ENCODE peak calls at places on chromosomes 1 and 21, in eight cellular contexts. N, L, T, K, W, G, I and X are unnamed samples.
A peak's percentile ranks its signal among the peaks of the same experiment; 100 is the strongest.

GRCh38 chr21:21200103-21200938 is 202.1 kb downstream of the NCAM2 start:
- DNase-seq in G (peak; percentile 65), I (no peak), L (peak; percentile 99), T (peak; percentile 3), K (peak; percentile 57), W (no peak), N (peak; percentile 24), X (no peak)

GRCh38 chr1:37795340-37796110 is 1.9 kb downstream of the MANEAL start:
- DNase-seq in I (peak; percentile 79), W (no peak), K (no peak), N (peak; percentile 52), G (no peak), T (no peak), L (peak; percentile 32), X (no peak)

GRCh38 chr21:17931080-17931479 is 111.9 kb upstream of the C21orf91 start:
- DNase-seq in L (no peak), K (no peak), G (no peak), T (peak; percentile 4), W (no peak), I (no peak), N (no peak), X (no peak)

GRCh38 chr1:229342902-229343587 is at the start of gene CCSAP:
- DNase-seq in I (peak; percentile 79), T (peak; percentile 44), W (no peak), G (peak; percentile 46), N (peak; percentile 66), K (no peak), L (peak; percentile 38), X (peak; percentile 12)

GRCh38 chr1:1006305-1007159 is 6.6 kb upstream of the HES4 start:
- DNase-seq in T (no peak), N (peak; percentile 26), W (no peak), G (no peak), I (no peak), L (no peak), K (no peak), X (peak; percentile 44)

GRCh38 chr1:21939650-21940374 is 2.7 kb upstream of the HSPG2 start:
- DNase-seq in T (peak; percentile 89), K (peak; percentile 94), W (peak; percentile 96), G (peak; percentile 91), I (peak; percentile 79), N (peak; percentile 86), L (peak; percentile 98), X (peak; percentile 75)

GRCh38 chr1:202085682-202086373 is 36.9 kb upstream of the GPR37L1 start:
- DNase-seq in L (peak; percentile 35), T (peak; percentile 87), K (no peak), G (peak; percentile 25), I (no peak), N (no peak), W (no peak), X (peak; percentile 58)

GRCh38 chr1:110674337-110675059 is at the start of gene KCNA3:
- DNase-seq in N (peak; percentile 50), G (no peak), L (no peak), I (peak; percentile 65), K (no peak), W (no peak), T (no peak), X (no peak)

GRCh38 chr1:151612506-151613274 is 840 bp downstream of the SNX27 start:
- DNase-seq in W (no peak), G (peak; percentile 45), L (no peak), K (no peak), T (peak; percentile 26), N (peak; percentile 47), I (peak; percentile 35), X (peak; percentile 66)

DNA sequence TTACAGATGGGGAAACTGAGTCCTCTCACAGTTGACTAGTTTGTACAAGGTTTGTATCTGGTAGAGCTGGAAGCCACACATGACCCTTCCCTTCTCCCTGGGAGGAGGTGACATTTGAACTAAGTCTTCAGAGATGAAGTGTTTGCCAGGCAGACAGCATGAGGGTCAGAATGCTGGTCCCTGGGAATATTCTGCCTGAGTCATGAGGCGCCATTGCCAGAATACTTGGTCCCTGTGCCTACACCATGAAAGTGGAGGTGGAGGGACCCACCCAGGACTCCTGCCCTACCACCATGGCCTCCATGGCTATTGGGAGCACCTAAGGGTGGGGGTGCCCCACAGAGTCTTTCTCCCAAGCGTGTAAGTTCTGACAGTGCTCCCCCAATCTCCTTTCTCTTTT is 7.0 kb downstream of the RPS6KA1 start:
- DNase-seq in N (no peak), I (no peak), G (no peak), T (no peak), L (no peak), W (no peak), K (no peak), X (no peak)
- TF ChIP-seq CTCF in N (no peak), I (no peak), G (no peak), T (no peak), L (no peak), W (no peak), K (no peak), X (no peak)

GRCh38 chr1:200038645-200038986 is 11.1 kb downstream of the NR5A2 start:
- DNase-seq in I (peak; percentile 49), N (no peak), G (no peak), K (no peak), L (no peak), T (no peak), W (no peak), X (no peak)

GRCh38 chr1:200036616-200037270 is 9.2 kb downstream of the NR5A2 start:
- DNase-seq in L (no peak), T (no peak), K (no peak), G (no peak), W (no peak), I (no peak), N (no peak), X (no peak)

GRCh38 chr1:200037501-200037900 is 10.0 kb downstream of the NR5A2 start:
- DNase-seq in K (no peak), N (no peak), I (no peak), W (no peak), G (no peak), L (no peak), T (no peak), X (no peak)

GRCh38 chr1:200038987-200039848 is 11.7 kb downstream of the NR5A2 start:
- DNase-seq in I (peak; percentile 59), K (no peak), W (no peak), G (no peak), T (peak; percentile 41), L (no peak), N (peak; percentile 47), X (peak; percentile 69)

GRCh38 chr1:200037904-200038644 is 10.6 kb downstream of the NR5A2 start:
- DNase-seq in T (no peak), G (no peak), I (no peak), L (no peak), W (no peak), K (no peak), N (no peak), X (no peak)
- TF ChIP-seq CTCF in T (no peak), G (no peak), I (no peak), L (no peak), W (no peak), K (no peak), N (no peak), X (no peak)

GRCh38 chr1:234617135-234617985 is 7.4 kb upstream of the IRF2BP2 start:
- DNase-seq in W (no peak), K (peak; percentile 85), I (no peak), T (no peak), N (no peak), L (no peak), G (no peak), X (no peak)
- TF ChIP-seq CTCF in W (no peak), K (peak; percentile 24), I (peak; percentile 43), T (no peak), N (no peak), L (peak; percentile 19), G (peak; percentile 33), X (peak; percentile 33)

DNA sequence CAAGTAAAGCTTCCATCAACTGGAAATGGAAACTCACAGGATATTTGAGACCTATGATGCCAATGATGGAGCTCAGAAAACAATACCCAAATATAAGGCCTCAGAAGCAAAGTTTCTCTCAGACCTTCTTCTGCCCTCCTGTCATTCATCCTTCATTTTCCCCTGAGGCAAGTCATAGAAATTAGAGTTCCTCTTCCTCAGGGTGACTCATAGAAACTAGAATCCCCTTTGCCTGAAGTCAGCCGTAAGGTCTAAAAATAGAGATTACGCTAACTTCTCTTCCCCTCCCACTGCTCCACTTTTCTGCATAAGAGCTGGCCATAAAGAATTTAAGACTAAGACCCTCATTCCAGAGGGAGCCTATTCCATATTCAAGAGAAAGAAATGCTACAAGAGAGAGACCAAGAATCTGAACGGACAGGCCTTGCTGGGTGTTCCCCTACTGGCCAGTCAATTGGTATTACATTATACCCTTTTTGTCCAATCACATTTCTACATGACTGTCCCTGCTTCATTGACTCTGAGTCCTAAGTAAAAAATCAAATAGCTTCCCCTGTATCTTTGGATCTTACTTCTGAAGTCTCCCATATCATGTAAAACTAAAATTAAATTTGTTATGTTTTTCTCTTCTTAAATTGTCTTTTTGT is 994.9 kb downstream of the ADGRL2 start:
- DNase-seq in W (no peak), N (no peak), G (no peak), T (no peak), K (no peak), I (no peak), L (no peak), X (no peak)
- TF ChIP-seq CTCF in W (no peak), N (no peak), G (no peak), T (no peak), K (no peak), I (no peak), L (no peak), X (no peak)

DNA sequence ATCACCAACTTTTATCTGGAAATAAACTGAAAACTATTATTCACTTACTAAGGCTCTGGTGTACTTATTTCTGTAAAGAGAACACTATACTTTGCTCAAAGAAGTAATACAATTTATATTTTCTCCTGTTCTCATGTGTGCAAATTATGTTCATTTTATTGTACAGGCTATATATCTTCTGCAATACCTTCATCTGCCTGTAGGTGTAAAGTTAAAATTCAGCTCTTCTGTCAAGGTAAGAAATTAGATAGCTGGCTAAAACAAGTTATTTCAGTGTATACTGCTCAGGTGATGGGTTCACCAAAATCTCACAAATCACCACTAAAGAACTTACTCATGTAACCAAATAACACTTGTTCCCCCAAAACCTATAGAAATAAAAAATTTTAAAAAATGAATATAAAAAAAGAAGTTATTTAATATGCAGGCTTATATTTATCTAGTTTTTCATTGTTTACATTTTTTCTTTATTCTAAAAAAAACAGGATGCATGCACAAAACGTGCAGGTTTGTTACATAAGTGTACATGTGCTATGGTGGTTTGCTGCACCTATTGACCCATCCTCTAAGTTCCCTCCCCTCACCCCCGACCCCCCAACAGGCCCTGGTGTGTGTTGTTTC is 81.5 kb downstream of the PTGER3 start:
- DNase-seq in T (peak; percentile 1), L (peak; percentile 0), I (no peak), K (no peak), G (no peak), N (no peak), W (no peak), X (no peak)
- TF ChIP-seq CTCF in T (no peak), L (peak; percentile 28), I (peak; percentile 27), K (peak; percentile 30), G (peak; percentile 26), N (no peak), W (peak; percentile 21), X (peak; percentile 4)